ENCODE peak calls at places on chromosomes 4 and X, in six cellular contexts. Z is GM12878, K is A549, E is endothelial cell of umbilical vein, X is HepG2, L is K562. Q is an unnamed sample.

GRCh38 chr4:104395219-104395618 is 99.5 kb downstream of the CXXC4 start:
- DNase-seq in Z (no peak), K (no peak), E (no peak), X (no peak), L (no peak), Q (no peak)

GRCh38 chr4:170014359-170015008 is 11.7 kb downstream of the MFAP3L start:
- DNase-seq in Z (no peak), K (no peak), E (no peak), X (no peak), L (no peak), Q (no peak)

GRCh38 chr4:16875487-16875886 is 23.0 kb downstream of the LDB2 start:
- DNase-seq in Z (no peak), K (no peak), E (peak), X (no peak), L (no peak), Q (peak)

GRCh38 chrX:150983526-150984163 is 510 bp downstream of the HMGB3 start:
- DNase-seq in Z (no peak), K (no peak), E (peak), X (no peak), L (peak), Q (peak)

GRCh38 chr4:3045500-3045850 is 28.9 kb downstream of the HTT-AS start:
- DNase-seq in Z (no peak), K (peak), E (no peak), X (no peak), L (no peak), Q (peak)

GRCh38 chrX:2463973-2464676 is 36.7 kb downstream of the DHRSX start:
- DNase-seq in Z (no peak), K (peak), E (no peak), X (no peak), L (peak), Q (peak)

GRCh38 chrX:44494357-44494756 is 48.3 kb downstream of the FUNDC1 start:
- DNase-seq in Z (no peak), K (no peak), E (no peak), X (no peak), L (no peak), Q (peak)

GRCh38 chrX:3939967-3940610 is 226.6 kb upstream of the PRKX start:
- DNase-seq in Z (no peak), K (peak), E (peak), X (no peak), L (no peak), Q (peak)

GRCh38 chr4:90419124-90419711 is 292.0 kb downstream of the CCSER1 start:
- DNase-seq in Z (no peak), K (peak), E (peak), X (peak), L (no peak), Q (peak)

GRCh38 chrX:73817381-73818199 is 254.6 kb downstream of the CHIC1 start:
- DNase-seq in Z (no peak), K (no peak), E (no peak), X (no peak), L (no peak), Q (no peak)

GRCh38 chrX:151793886-151794285 is 59.3 kb downstream of the CNGA2 start:
- DNase-seq in Z (no peak), K (no peak), E (no peak), X (no peak), L (no peak), Q (no peak)

GRCh38 chr4:167111622-167112021 is 122.7 kb downstream of the SPOCK3 start:
- DNase-seq in Z (no peak), K (peak), E (no peak), X (no peak), L (no peak), Q (no peak)

GRCh38 chr4:14524236-14524635 is 478.0 kb upstream of the CPEB2 start:
- DNase-seq in Z (no peak), K (no peak), E (no peak), X (no peak), L (no peak), Q (no peak)

DNA sequence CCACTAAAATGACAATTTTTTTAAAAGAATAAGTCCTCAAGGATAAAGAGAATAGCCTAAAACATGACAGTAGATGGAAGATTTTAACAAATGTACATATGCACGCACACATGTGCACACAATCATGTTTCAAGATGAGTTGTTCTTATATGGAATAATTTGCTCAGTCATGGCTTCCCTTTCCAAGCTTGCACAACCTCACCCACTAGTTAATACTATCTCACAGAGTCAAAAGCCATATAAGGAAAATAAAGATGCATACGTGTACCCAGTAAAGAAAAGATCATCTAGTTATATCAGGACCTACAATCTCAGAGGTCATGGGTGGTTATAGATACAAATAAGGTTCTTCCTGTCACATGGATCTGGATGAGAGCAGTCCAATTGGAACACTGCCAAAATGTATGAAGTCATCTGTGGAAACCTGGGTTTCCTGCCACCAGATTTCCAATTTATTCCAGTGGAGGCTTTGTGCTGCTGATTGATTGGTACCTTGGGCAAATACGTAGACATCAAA is 56.1 kb downstream of the FAM13A start:
- DNase-seq in Z (no peak), K (peak), E (peak), X (peak), L (no peak), Q (peak)
- TF ChIP-seq MYC in Z (no peak), K (no peak), E (no peak), X (no peak), L (no peak), Q (no peak)

GRCh38 chrX:152821145-152821765 is 9.3 kb downstream of the CETN2 start:
- DNase-seq in Z (no peak), K (peak), E (peak), X (peak), L (peak), Q (peak)
- TF ChIP-seq CTCF in Z (peak), K (peak), E (peak), X (peak), L (peak), Q (peak)

GRCh38 chr4:579543-580175 is 3.6 kb upstream of the TMEM271 start:
- DNase-seq in Z (no peak), K (no peak), E (no peak), X (no peak), L (no peak), Q (peak)
- TF ChIP-seq MYC in Z (no peak), K (no peak), E (no peak), X (no peak), L (no peak), Q (no peak)

GRCh38 chr4:86247906-86248305 is 111.9 kb downstream of the MAPK10 start:
- DNase-seq in Z (no peak), K (no peak), E (no peak), X (no peak), L (no peak), Q (no peak)

GRCh38 chr4:86247328-86247727 is 112.5 kb downstream of the MAPK10 start:
- DNase-seq in Z (no peak), K (no peak), E (no peak), X (no peak), L (no peak), Q (no peak)

GRCh38 chr4:86243750-86244149 is 116.1 kb downstream of the MAPK10 start:
- DNase-seq in Z (no peak), K (no peak), E (no peak), X (no peak), L (no peak), Q (no peak)

DNA sequence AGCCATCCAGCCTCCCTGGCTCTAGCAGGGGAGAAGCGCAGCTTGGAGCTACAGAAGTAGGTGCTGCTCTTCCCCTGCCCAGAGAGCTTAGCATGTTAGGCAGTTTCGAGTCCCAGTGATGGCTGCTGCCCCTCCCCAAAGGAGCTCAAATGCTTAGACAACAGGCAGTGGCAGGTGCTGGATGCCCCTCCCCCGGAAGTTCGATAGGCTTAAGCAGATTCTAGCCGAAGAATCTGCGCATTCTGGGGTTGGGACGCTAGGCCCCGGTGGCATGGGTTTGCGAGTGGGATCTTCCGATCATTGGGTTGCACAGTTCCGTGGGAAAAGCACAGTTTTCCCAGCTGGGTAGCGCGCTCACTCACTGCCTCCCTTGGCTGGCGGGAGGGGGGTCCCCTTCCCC is 117.2 kb downstream of the MAPK10 start:
- DNase-seq in Z (no peak), K (no peak), E (no peak), X (no peak), L (no peak), Q (no peak)
- TF ChIP-seq CTCF in Z (no peak), K (no peak), E (no peak), X (no peak), L (no peak), Q (no peak)

GRCh38 chrX:13742397-13743176 is 8.0 kb downstream of the OFD1 start:
- DNase-seq in Z (peak), K (no peak), E (no peak), X (peak), L (no peak), Q (peak)
- TF ChIP-seq MYC in Z (no peak), K (no peak), E (no peak), X (no peak), L (no peak), Q (no peak)

DNA sequence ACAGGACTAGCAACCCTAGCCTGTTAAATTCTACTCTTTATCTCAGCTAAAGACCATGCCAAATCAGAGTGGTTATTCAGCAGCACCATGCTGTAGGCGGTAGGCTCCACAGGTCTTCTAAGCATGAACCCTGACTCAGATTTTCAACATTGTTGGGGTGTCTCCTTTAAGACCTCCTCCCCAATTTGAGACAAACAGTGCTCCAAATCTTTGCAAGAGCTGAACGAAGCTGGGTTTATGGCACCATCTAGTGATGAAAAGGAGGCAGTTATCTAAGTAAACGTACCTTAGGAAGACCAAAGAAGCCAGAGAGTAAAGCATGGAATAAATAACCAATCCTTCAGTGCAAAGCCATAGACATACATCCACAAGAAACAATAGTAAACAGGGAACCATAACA is 334.5 kb upstream of the SLC7A11 start:
- DNase-seq in Z (no peak), K (peak), E (peak), X (peak), L (peak), Q (peak)
- TF ChIP-seq CTCF in Z (no peak), K (peak), E (peak), X (peak), L (peak), Q (peak)

GRCh38 chr4:69025191-69025998 is 70.9 kb upstream of the UGT2B7 start:
- DNase-seq in Z (no peak), K (peak), E (no peak), X (peak), L (no peak), Q (peak)
- TF ChIP-seq MYC in Z (no peak), K (no peak), E (no peak), X (no peak), L (no peak), Q (no peak)

GRCh38 chr4:1406946-1407656 is 859 bp upstream of the NKX1-1 start:
- DNase-seq in Z (no peak), K (no peak), E (no peak), X (no peak), L (no peak), Q (no peak)

GRCh38 chr4:1409806-1410425 is 3.7 kb upstream of the NKX1-1 start:
- DNase-seq in Z (no peak), K (no peak), E (no peak), X (no peak), L (no peak), Q (no peak)

GRCh38 chr4:1407657-1408333 is 1.6 kb upstream of the NKX1-1 start:
- DNase-seq in Z (no peak), K (no peak), E (no peak), X (no peak), L (no peak), Q (no peak)

GRCh38 chr4:1409079-1409805 is 3.0 kb upstream of the NKX1-1 start:
- DNase-seq in Z (no peak), K (no peak), E (no peak), X (no peak), L (no peak), Q (no peak)

GRCh38 chr4:1408418-1408817 is 2.2 kb upstream of the NKX1-1 start:
- DNase-seq in Z (no peak), K (no peak), E (no peak), X (no peak), L (no peak), Q (no peak)
- TF ChIP-seq CTCF in Z (no peak), K (no peak), E (no peak), X (peak), L (peak), Q (no peak)